ENCODE peak calls at places on chromosomes 7 and 10, in eight cellular contexts. Z is epithelial cell of esophagus, G is coronary artery, C is GM12865, E is neural progenitor cell, N is pancreas, U is HepG2, F is GM06990. D is an unnamed sample.

GRCh38 chr10:107653832-107654287 is 489.4 kb upstream of the SORCS1 start:
- DNase-seq in U (no peak), N (peak; percentile 21), C (peak; percentile 83), G (no peak), E (no peak), Z (peak; percentile 59), F (peak; percentile 16), D (peak; percentile 31)

GRCh38 chr7:94529516-94529915 is 19.9 kb downstream of the CASD1 start:
- DNase-seq in G (no peak), U (no peak), Z (peak; percentile 4), F (no peak), C (no peak), N (no peak), E (peak; percentile 28), D (no peak)

GRCh38 chr7:94632338-94633024 is 23.5 kb downstream of the SGCE start:
- DNase-seq in F (peak; percentile 17), E (no peak), N (no peak), C (peak; percentile 43), G (no peak), U (no peak), Z (peak; percentile 83), D (peak; percentile 49)

GRCh38 chr10:79108728-79109127 is 40.0 kb downstream of the ZMIZ1 start:
- DNase-seq in F (no peak), G (no peak), U (no peak), Z (no peak), E (no peak), C (no peak), N (no peak), D (no peak)

GRCh38 chr7:29003703-29004102 is 45.6 kb upstream of the TRIL start:
- DNase-seq in C (no peak), N (no peak), Z (no peak), G (no peak), F (no peak), U (no peak), E (no peak), D (no peak)

GRCh38 chr7:152617056-152617455 is 58.9 kb downstream of the XRCC2 start:
- DNase-seq in U (peak; percentile 50), E (no peak), C (no peak), Z (no peak), F (no peak), N (no peak), G (no peak), D (no peak)

GRCh38 chr7:28748934-28749584 is 209.1 kb downstream of the TRIL start:
- DNase-seq in U (no peak), G (no peak), N (no peak), F (peak; percentile 24), C (peak; percentile 62), Z (peak; percentile 75), E (no peak), D (no peak)

GRCh38 chr10:102413053-102413705 is 5.4 kb downstream of the PSD start:
- DNase-seq in Z (no peak), E (peak; percentile 88), N (no peak), F (no peak), G (no peak), C (peak; percentile 77), U (no peak), D (no peak)

GRCh38 chr10:28781296-28781695 is 104.0 kb downstream of the BAMBI start:
- DNase-seq in F (no peak), G (no peak), C (no peak), Z (no peak), U (no peak), N (no peak), E (no peak), D (no peak)

GRCh38 chr10:50508315-50509051 is 115.3 kb downstream of the SGMS1 start:
- DNase-seq in E (no peak), G (no peak), N (no peak), C (peak; percentile 96), F (peak; percentile 88), Z (no peak), U (peak; percentile 35), D (peak; percentile 38)

GRCh38 chr10:22135591-22135990 is 82.2 kb downstream of the EBLN1 start:
- DNase-seq in Z (no peak), F (no peak), C (no peak), E (no peak), N (no peak), G (no peak), U (no peak), D (no peak)

GRCh38 chr7:90903856-90904255 is 307.7 kb downstream of the CDK14 start:
- DNase-seq in C (no peak), E (no peak), U (no peak), F (no peak), G (no peak), N (no peak), Z (no peak), D (no peak)

GRCh38 chr10:102220612-102221011 is 5.5 kb upstream of the ELOVL3 start:
- DNase-seq in N (no peak), U (no peak), E (no peak), G (no peak), C (no peak), Z (peak; percentile 34), F (no peak), D (no peak)

GRCh38 chr7:42876182-42877068 is 35.4 kb downstream of the C7orf25 start:
- DNase-seq in Z (peak; percentile 69), E (peak; percentile 74), N (peak; percentile 40), G (no peak), C (peak; percentile 61), F (no peak), U (peak; percentile 42), D (no peak)

GRCh38 chr10:1665681-1666080 is 71.6 kb downstream of the ADARB2 start:
- DNase-seq in E (no peak), C (no peak), U (no peak), G (no peak), N (no peak), F (no peak), Z (no peak), D (no peak)

GRCh38 chr7:33933611-33934281 is 28.4 kb downstream of the BMPER start:
- DNase-seq in G (no peak), Z (peak; percentile 93), U (no peak), E (no peak), F (no peak), C (no peak), N (no peak), D (peak; percentile 69)

GRCh38 chr10:57218382-57218781 is 857.3 kb upstream of the ZWINT start:
- DNase-seq in E (no peak), F (no peak), G (no peak), Z (peak; percentile 47), N (no peak), C (no peak), U (no peak), D (no peak)

GRCh38 chr10:57222129-57222528 is 861.1 kb upstream of the ZWINT start:
- DNase-seq in U (no peak), Z (no peak), C (no peak), E (no peak), G (no peak), N (no peak), F (no peak), D (no peak)

GRCh38 chr10:57221674-57222073 is 860.6 kb upstream of the ZWINT start:
- DNase-seq in Z (no peak), G (no peak), N (no peak), C (no peak), F (no peak), U (no peak), E (no peak), D (no peak)

DNA sequence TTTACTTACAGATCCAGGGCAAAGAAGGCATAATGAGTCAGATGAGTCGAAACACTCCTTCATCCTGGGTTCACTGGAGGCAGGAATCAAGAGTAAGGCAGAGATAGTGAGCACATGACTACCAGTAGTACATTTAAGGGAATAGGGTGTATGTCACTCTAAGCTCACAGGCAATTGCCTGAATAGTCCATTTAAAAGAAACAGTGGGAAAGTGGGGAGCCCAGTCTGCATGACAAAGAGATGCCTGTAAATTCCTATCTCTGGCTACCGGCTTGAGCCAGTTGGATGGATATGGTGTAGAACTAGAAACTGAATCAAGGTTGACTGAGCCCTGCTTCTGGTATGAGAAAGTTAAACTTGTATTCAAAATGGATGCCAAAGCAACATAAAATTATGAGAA is 861.5 kb upstream of the ZWINT start:
- DNase-seq in E (peak; percentile 59), U (no peak), N (no peak), Z (no peak), G (no peak), C (no peak), F (no peak), D (no peak)
- H3K4me3 ChIP-seq in E (no peak overlapping the region), U (no peak overlapping the region), N (no peak overlapping the region), Z (no peak overlapping the region), G (no peak overlapping the region), C (no peak overlapping the region), F (no peak overlapping the region), D (no peak overlapping the region)

DNA sequence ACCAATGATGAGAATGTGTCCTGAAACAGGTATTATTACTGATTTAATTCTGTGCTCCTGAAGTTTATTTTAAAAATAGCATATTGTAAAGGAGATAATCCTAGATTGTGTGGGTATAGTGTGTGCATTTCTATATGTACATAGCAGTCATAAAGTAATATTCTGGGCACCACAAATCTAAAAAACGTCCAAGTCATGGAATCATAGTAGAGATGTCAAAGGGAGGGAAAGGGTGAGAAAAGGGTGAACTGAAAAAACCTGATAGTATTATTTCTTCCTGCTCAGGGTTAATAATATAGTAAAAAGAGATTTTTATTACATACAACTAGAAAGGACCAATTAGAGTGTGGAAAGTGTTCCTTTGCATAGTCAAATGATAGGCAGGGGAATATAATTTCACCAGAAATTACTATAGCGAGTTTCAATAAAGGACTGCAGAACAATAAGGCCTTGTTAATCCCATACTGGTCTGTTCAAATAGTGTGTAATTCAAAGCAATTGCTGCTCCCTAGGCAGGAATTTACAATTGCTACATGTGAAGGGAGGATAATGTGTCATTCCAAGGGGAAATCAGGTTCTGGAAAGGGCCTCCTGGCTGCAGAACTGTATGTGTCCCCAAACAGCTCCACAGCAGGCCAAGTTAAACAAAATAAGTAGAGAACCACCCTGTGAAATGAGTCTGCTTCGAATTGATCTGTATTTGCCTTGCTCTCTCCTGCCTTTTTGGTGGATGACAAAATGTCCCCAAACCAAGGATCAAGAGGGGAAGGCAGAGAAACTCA is 42.5 kb upstream of the KMT2E start:
- DNase-seq in C (no peak), N (no peak), F (no peak), E (no peak), U (peak; percentile 47), G (no peak), Z (peak; percentile 85), D (no peak)
- TF ChIP-seq CTCF in C (no peak), N (no peak), F (no peak), E (no peak), U (no peak), G (no peak), Z (no peak), D (no peak)

GRCh38 chr10:131814567-131815290 is 86.1 kb upstream of the PPP2R2D start:
- DNase-seq in G (peak; percentile 50), C (no peak), N (no peak), Z (no peak), E (no peak), U (peak; percentile 24), F (no peak), D (no peak)
- H3K4me3 ChIP-seq in G (no peak overlapping the region), C (no peak overlapping the region), N (no peak overlapping the region), Z (no peak overlapping the region), E (no peak overlapping the region), U (no peak overlapping the region), F (no peak overlapping the region), D (no peak overlapping the region)

DNA sequence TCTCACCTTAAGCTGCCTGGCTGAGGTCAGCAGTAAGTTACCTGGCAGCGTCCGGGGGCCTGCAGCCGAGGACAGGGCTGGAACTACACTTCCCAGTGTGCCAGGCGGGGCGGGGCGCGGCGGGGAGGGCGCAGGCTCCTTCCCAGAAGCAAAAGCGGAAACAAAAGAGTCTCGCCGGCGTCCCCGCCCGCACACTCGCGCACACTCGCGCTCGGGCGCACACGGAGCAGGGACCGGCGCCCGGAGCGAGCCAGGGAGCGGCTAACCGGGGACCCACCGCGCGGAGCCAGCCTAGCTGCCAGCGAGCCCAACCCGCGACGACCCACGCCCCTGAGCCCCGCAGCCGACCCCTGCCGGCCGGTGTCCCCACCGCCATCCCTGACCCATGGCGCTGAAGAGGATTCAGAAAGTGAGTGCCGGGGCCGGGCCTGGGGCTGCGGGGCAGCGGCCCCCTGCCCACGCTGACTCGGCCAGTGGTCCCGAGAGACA is at the start of gene UBE2D1:
- DNase-seq in C (peak; percentile 89), Z (peak; percentile 87), E (peak; percentile 84), U (peak; percentile 63), N (peak; percentile 92), F (peak; percentile 88), G (peak; percentile 86), D (peak; percentile 26)
- TF ChIP-seq CTCF in C (no peak), Z (no peak), E (peak; percentile 51), U (peak; percentile 42), N (no peak), F (no peak), G (no peak), D (no peak)